ENCODE peak calls at places on chromosomes 11 and 22, in seven cellular contexts. F is thoracic aorta; N is kidney; X is CD8-positive, alpha-beta T cell; E is stomach; C is left ventricle myocardium inferior; R is neuronal stem cell. A is an unnamed sample. For H3K4me1, the result is how much of the 10 kb centered on the place peaks cover.

GRCh38 chr11:23991140-23991539 is 505.7 kb upstream of the LUZP2 start:
- DNase-seq in X (no peak), F (no peak), E (no peak), R (no peak), C (no peak), N (no peak), A (no peak)

GRCh38 chr11:35103366-35104194 is 35.4 kb upstream of the CD44 start:
- DNase-seq in R (no peak), C (no peak), X (no peak), N (no peak), F (no peak), E (no peak), A (no peak)

GRCh38 chr11:58628446-58628845 is 6.0 kb downstream of the CNTF start:
- DNase-seq in C (peak), F (no peak), E (no peak), R (no peak), N (no peak), X (no peak), A (no peak)

GRCh38 chr11:46390331-46391171 is 1.0 kb downstream of the CHRM4 start:
- DNase-seq in N (no peak), X (no peak), C (no peak), R (no peak), F (no peak), E (no peak), A (no peak)

GRCh38 chr22:18952022-18952421 is 15.9 kb upstream of the PRODH start:
- DNase-seq in N (peak), E (no peak), C (no peak), F (no peak), X (no peak), R (no peak), A (no peak)

GRCh38 chr11:95536049-95536448 is 253.5 kb downstream of the FAM76B start:
- DNase-seq in F (no peak), X (no peak), C (no peak), N (no peak), E (no peak), R (no peak), A (no peak)

GRCh38 chr22:49025791-49026475 is 801.7 kb downstream of the BRD1 start:
- DNase-seq in E (no peak), N (peak), F (no peak), C (no peak), R (no peak), X (no peak), A (no peak)

GRCh38 chr22:28882545-28882877 is 861 bp upstream of the ZNRF3 start:
- DNase-seq in E (no peak), F (no peak), N (no peak), X (no peak), C (no peak), R (no peak), A (peak)

GRCh38 chr11:6315811-6316425 is 4.4 kb downstream of the CAVIN3 start:
- DNase-seq in R (peak), F (peak), E (peak), N (peak), X (no peak), C (peak), A (peak)

GRCh38 chr22:36258750-36259619 is 6.1 kb downstream of the APOL1 start:
- DNase-seq in C (peak), X (no peak), E (no peak), N (peak), F (no peak), R (peak), A (no peak)

GRCh38 chr11:120054016-120054752 is 83.7 kb downstream of the TRIM29 start:
- DNase-seq in R (no peak), N (no peak), F (no peak), C (no peak), X (no peak), E (no peak), A (peak)

GRCh38 chr11:15327786-15328231 is 213.1 kb downstream of the INSC start:
- DNase-seq in F (no peak), R (peak), E (peak), C (peak), X (no peak), N (peak), A (peak)

GRCh38 chr11:16669799-16670415 is 68.5 kb upstream of the C11orf58 start:
- DNase-seq in C (no peak), E (no peak), X (no peak), R (no peak), N (no peak), F (no peak), A (no peak)

GRCh38 chr11:65078151-65078550 is 5.7 kb downstream of the CDCA5 start:
- DNase-seq in X (peak), C (no peak), R (no peak), F (no peak), N (no peak), E (peak), A (no peak)

GRCh38 chr11:12157241-12157661 is 46.9 kb downstream of the MICAL2 start:
- DNase-seq in N (no peak), E (no peak), R (no peak), F (no peak), C (no peak), X (no peak), A (no peak)

GRCh38 chr22:20794132-20794990 is 20.4 kb downstream of the SERPIND1 start:
- DNase-seq in X (no peak), E (no peak), N (no peak), C (no peak), F (no peak), R (no peak), A (no peak)

GRCh38 chr11:43130616-43131015 is 181.2 kb upstream of the API5 start:
- DNase-seq in C (no peak), R (peak), E (no peak), X (no peak), F (no peak), N (no peak), A (no peak)

GRCh38 chr11:71263391-71263790 is 11.0 kb upstream of the SHANK2 start:
- DNase-seq in C (no peak), R (no peak), F (no peak), N (no peak), E (no peak), X (no peak), A (no peak)

GRCh38 chr11:125460275-125460674 is 35.8 kb downstream of the FEZ1 start:
- DNase-seq in F (no peak), C (no peak), X (no peak), R (no peak), E (no peak), N (no peak), A (no peak)

GRCh38 chr11:62539238-62539925 is 7.2 kb downstream of the AHNAK start:
- DNase-seq in X (no peak), F (no peak), E (peak), R (no peak), N (peak), C (peak), A (no peak)
- H3K4me3 ChIP-seq in X (no peak), F (peak), E (peak), R (no peak), N (peak), C (peak), A (no peak)

DNA sequence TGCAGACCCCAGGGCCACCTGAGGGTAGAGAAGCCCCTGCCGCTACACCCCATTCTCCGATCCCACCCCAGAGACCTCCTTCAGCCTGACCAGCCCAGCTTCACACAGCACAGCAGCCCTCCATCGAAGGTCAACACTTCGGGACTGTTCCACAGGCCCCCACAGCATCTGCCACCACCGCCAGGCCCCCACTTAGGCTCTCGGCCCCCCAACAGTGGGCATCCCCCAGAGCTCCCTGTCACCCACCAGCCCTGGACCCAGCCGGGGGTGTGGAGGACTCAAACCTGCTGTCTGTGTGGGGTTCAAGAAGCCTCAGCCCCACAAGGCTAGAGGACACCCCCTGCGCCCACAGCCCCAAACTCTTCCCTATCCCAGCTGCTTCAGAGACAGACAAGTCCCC is 6.2 kb downstream of the SBF1 start:
- DNase-seq in C (no peak), F (no peak), X (no peak), N (no peak), R (no peak), E (no peak), A (no peak)
- H3K4me1 ChIP-seq in C (half or more), F (under half), X (half or more), N (under half), R (under half), E (half or more), A (half or more)

GRCh38 chr11:106842134-106842533 is 176.1 kb downstream of the GUCY1A2 start:
- DNase-seq in R (no peak), X (no peak), F (no peak), N (no peak), E (no peak), C (no peak), A (no peak)
- H3K27ac ChIP-seq in R (no peak), X (no peak), F (no peak), N (no peak), E (no peak), C (no peak), A (no peak)

DNA sequence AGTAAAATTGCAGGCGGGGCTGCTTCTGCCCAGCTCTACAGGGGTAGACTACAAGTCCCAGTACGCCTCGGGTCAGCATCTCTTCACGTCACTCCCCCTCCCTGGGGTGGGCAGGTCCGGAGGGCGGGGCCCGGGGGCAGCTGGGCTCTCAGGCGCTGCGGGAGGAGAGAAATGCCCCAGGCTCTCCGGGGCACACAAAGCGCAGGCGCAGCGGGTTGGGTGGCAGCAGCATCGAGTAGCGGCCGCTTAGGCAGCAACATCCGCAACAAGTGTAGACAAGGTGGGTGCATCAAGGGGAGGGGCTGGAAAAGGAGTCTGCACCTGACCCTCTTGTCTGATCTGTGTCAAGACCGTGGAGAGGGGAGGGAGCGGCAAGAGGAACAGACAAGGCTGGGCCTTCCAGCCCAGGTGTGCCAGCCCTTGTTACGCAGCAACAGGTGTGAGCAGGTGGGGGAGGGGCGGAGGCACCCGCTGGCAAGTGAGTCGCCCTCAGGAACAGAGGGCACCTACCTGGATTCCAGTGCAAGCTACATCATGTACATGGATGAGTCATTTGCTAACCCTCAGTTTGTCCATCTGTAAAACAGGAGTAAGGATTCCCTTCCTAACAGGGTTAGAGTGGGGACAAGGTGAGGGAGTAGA is 1.2 kb downstream of the PLEKHB1 start:
- DNase-seq in N (peak), E (peak), C (peak), F (peak), R (peak), X (peak), A (peak)
- H3K4me3 ChIP-seq in N (peak), E (peak), C (peak), F (peak), R (peak), X (peak), A (peak)

DNA sequence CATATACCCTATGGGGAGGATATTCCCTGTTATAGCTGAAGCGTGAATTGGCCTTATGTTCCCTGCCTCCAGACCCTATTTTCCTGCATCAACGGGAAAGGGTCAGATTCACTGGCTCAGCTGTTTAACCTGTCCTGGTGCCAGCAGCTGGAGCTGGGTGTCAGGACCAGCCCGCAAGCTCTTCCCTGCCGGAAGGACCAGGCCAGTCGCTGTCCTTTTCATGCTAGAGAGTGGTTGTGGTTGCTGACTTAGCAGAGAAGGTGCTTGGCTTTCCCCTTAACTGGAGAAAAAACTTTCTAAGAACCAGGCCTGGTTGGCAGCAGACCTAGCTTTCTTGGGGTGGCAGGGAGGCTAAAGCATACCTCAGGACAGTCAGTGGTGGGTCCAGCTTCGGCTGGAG is 5.2 kb upstream of the SREBF2 start:
- DNase-seq in F (no peak), X (no peak), C (no peak), E (no peak), R (no peak), N (no peak), A (no peak)
- H3K4me1 ChIP-seq in F (under half), X (under half), C (under half), E (under half), R (under half), N (under half), A (under half)

GRCh38 chr11:124194696-124195418 is 11.7 kb downstream of the OR10D3 start:
- DNase-seq in N (no peak), C (no peak), X (no peak), E (peak), F (peak), R (peak), A (peak)
- H3K27ac ChIP-seq in N (no peak), C (no peak), X (no peak), E (no peak), F (peak), R (no peak), A (no peak)

DNA sequence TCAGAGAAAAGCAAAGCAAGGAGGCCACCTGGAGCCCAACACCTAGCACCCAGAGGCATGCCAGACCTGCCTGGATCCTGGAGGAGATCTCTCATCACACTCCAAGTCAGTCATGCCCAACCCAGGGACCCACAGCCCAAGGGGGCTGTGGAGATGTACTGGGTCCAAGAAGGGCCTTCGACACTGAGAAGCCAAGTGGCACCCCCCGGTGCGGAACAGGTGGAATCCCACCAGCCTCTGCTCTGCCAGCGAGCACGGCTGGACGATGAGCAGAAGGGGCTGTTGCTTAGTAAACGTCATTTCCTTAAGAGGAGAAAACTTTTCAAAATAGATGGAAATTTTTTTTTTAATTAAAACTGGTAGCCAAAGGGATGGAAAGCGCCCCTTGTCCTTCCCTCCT is 171.9 kb upstream of the GRK3 start:
- DNase-seq in E (no peak), X (no peak), N (peak), R (no peak), C (no peak), F (no peak), A (no peak)
- H3K4me3 ChIP-seq in E (no peak), X (no peak), N (no peak), R (no peak), C (no peak), F (no peak), A (no peak)